ENCODE peak calls at places on chromosomes 13 and 19, in ten cellular contexts. P, Q, D, R, Y, F, N, M, Z and L are unnamed samples.

GRCh38 chr19:44723952-44724319 is 24.6 kb upstream of the BCL3 start:
- DNase-seq in P (peak; percentile 51), Q (peak; percentile 58), D (peak; percentile 87), R (peak; percentile 92), Y (peak; percentile 70), F (peak; percentile 84), N (peak; percentile 61), M (peak; percentile 76), Z (no peak), L (no peak)

GRCh38 chr19:17307876-17308377 is 1.4 kb upstream of the DDA1 start:
- DNase-seq in P (no peak), Q (no peak), D (no peak), R (no peak), Y (no peak), F (no peak), N (no peak), M (no peak), Z (no peak), L (no peak)

GRCh38 chr13:42174344-42175162 is 97.4 kb upstream of the AKAP11 start:
- DNase-seq in P (no peak), Q (no peak), D (peak; percentile 11), R (no peak), Y (no peak), F (no peak), N (no peak), M (no peak), Z (no peak), L (no peak)

GRCh38 chr13:112098699-112099098 is 31.8 kb downstream of the SOX1 start:
- DNase-seq in P (no peak), Q (no peak), D (no peak), R (no peak), Y (no peak), F (no peak), N (no peak), M (no peak), Z (no peak), L (no peak)

GRCh38 chr13:114105351-114106225 is 26.8 kb downstream of the RASA3 start:
- DNase-seq in P (no peak), Q (no peak), D (no peak), R (no peak), Y (no peak), F (no peak), N (no peak), M (no peak), Z (no peak), L (no peak)

GRCh38 chr13:57629391-57629804 is 2.1 kb upstream of the PCDH17 start:
- DNase-seq in P (no peak), Q (no peak), D (peak; percentile 3), R (no peak), Y (no peak), F (peak; percentile 21), N (no peak), M (no peak), Z (no peak), L (no peak)

GRCh38 chr13:73440296-73440895 is 381.6 kb downstream of the KLF5 start:
- DNase-seq in P (no peak), Q (no peak), D (peak; percentile 16), R (peak; percentile 41), Y (no peak), F (no peak), N (no peak), M (no peak), Z (no peak), L (no peak)

GRCh38 chr19:5916201-5916708 is 2.2 kb downstream of the CAPS start:
- DNase-seq in P (no peak), Q (no peak), D (peak; percentile 34), R (no peak), Y (no peak), F (no peak), N (no peak), M (no peak), Z (no peak), L (no peak)

GRCh38 chr13:18996221-18996620 is 185.4 kb downstream of the TUBA3C start:
- DNase-seq in P (no peak), Q (no peak), D (no peak), R (no peak), Y (no peak), F (no peak), N (no peak), M (no peak), Z (no peak), L (no peak)

GRCh38 chr19:44635581-44636438 is 7.9 kb upstream of the PVR start:
- DNase-seq in P (no peak), Q (no peak), D (peak; percentile 67), R (no peak), Y (no peak), F (peak; percentile 21), N (peak; percentile 71), M (no peak), Z (no peak), L (no peak)

GRCh38 chr19:11296264-11296663 is 304 bp downstream of the TSPAN16 start:
- DNase-seq in P (no peak), Q (no peak), D (peak; percentile 65), R (no peak), Y (no peak), F (no peak), N (no peak), M (no peak), Z (no peak), L (no peak)

GRCh38 chr19:14337510-14337909 is 43.7 kb upstream of the ADGRE5 start:
- DNase-seq in P (no peak), Q (no peak), D (peak; percentile 10), R (peak; percentile 78), Y (no peak), F (no peak), N (no peak), M (no peak), Z (no peak), L (no peak)

GRCh38 chr19:48475369-48476068 is 6.3 kb downstream of the CYTH2 start:
- DNase-seq in P (no peak), Q (no peak), D (no peak), R (no peak), Y (no peak), F (no peak), N (no peak), M (no peak), Z (no peak), L (no peak)

GRCh38 chr19:33446156-33446917 is 72.8 kb downstream of the CEBPG start:
- DNase-seq in P (no peak), Q (no peak), D (no peak), R (no peak), Y (no peak), F (no peak), N (no peak), M (peak; percentile 7), Z (no peak), L (no peak)